ENCODE peak calls at places on chromosome 22, in five cellular contexts. N is lower leg skin, Z is nephron progenitor cell, U is cardiac fibroblast, T is progenitor cell of endocrine pancreas. C is an unnamed sample.

GRCh38 chr22:46070215-46070721 is 80.1 kb upstream of the PPARA start:
- DNase-seq in U (peak; percentile 74), N (no peak), Z (peak; percentile 42), T (no peak), C (no peak)

GRCh38 chr22:22939537-22940368 is 52.1 kb downstream of the IGLL5 start:
- DNase-seq in T (no peak), Z (no peak), N (no peak), U (no peak), C (no peak)

GRCh38 chr22:45942344-45942743 is 34.6 kb downstream of the WNT7B start:
- DNase-seq in U (no peak), N (no peak), T (no peak), Z (no peak), C (no peak)

GRCh38 chr22:40668611-40669390 is 10.5 kb upstream of the MCHR1 start:
- DNase-seq in N (no peak), Z (no peak), T (no peak), U (peak; percentile 95), C (no peak)

GRCh38 chr22:45200862-45201511 is 37.3 kb downstream of the NUP50 start:
- DNase-seq in N (no peak), U (no peak), T (no peak), Z (no peak), C (no peak)

GRCh38 chr22:28148816-28149465 is 229.9 kb upstream of the PITPNB start:
- DNase-seq in Z (no peak), N (no peak), U (no peak), T (no peak), C (no peak)

GRCh38 chr22:22770280-22770871 is 117.2 kb upstream of the IGLL5 start:
- DNase-seq in U (peak; percentile 36), Z (peak; percentile 81), T (peak; percentile 68), N (no peak), C (peak; percentile 41)

GRCh38 chr22:19703869-19704268 is 10.4 kb upstream of the SEPTIN5 start:
- DNase-seq in U (no peak), Z (no peak), N (no peak), T (no peak), C (no peak)

GRCh38 chr22:19966908-19967750 is 25.5 kb upstream of the TXNRD2 start:
- DNase-seq in Z (no peak), U (no peak), T (no peak), N (no peak), C (no peak)

GRCh38 chr22:19880786-19881569 is 26.3 kb upstream of the GNB1L start:
- DNase-seq in T (peak; percentile 35), Z (peak; percentile 75), U (peak; percentile 96), N (no peak), C (peak; percentile 24)

GRCh38 chr22:27673839-27674238 is 127.7 kb downstream of the MN1 start:
- DNase-seq in N (no peak), Z (peak; percentile 51), U (no peak), T (peak; percentile 35), C (no peak)

GRCh38 chr22:39388261-39389011 is 11.1 kb upstream of the TAB1 start:
- DNase-seq in U (peak; percentile 90), N (peak; percentile 52), Z (peak; percentile 97), T (peak; percentile 91), C (peak; percentile 61)

GRCh38 chr22:17496843-17497242 is 66.5 kb upstream of the SLC25A18 start:
- DNase-seq in Z (no peak), U (no peak), T (no peak), N (no peak), C (no peak)

GRCh38 chr22:45218974-45219373 is 21.7 kb downstream of the KIAA0930 start:
- DNase-seq in N (no peak), Z (no peak), T (no peak), U (no peak), C (no peak)

GRCh38 chr22:47561766-47562165 is 799.3 kb downstream of the TBC1D22A start:
- DNase-seq in N (no peak), T (no peak), Z (no peak), U (no peak), C (no peak)
- TF ChIP-seq CTCF in N (no peak), T (no peak), Z (no peak), U (no peak), C (no peak)

DNA sequence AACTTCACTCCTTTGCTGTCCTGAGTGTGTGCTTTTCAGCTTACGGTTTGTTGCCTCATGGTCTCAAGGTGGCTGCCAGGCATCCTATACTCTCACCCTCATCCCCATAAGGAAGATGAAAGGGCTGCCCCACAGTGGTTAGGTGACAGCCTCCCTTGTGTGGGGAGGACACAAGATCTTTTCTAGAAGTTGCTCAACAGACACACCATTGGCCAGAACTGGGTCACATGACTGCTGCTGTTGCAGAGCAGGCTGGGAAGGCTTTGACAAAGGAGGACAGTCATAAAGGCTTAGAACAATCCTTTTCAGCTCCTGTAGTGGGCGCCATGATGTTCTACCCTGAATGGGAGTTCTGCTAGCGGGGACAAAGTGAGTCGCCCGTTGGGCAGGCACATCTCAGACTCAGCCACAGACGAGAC is 69.7 kb upstream of the RASD2 start:
- DNase-seq in Z (no peak), N (no peak), T (no peak), U (no peak), C (no peak)
- TF ChIP-seq CTCF in Z (no peak), N (no peak), T (no peak), U (no peak), C (no peak)

GRCh38 chr22:37806409-37807338 is 1.1 kb upstream of the GCAT start:
- DNase-seq in U (peak; percentile 45), Z (peak; percentile 39), T (no peak), N (no peak), C (no peak)
- TF ChIP-seq CTCF in U (no peak), Z (no peak), T (no peak), N (no peak), C (no peak)

GRCh38 chr22:31140746-31141145 is 438 bp upstream of the PLA2G3 start:
- DNase-seq in N (no peak), U (no peak), Z (no peak), T (no peak), C (no peak)

GRCh38 chr22:31138126-31138525 is 2.2 kb downstream of the PLA2G3 start:
- DNase-seq in U (no peak), T (no peak), N (no peak), Z (no peak), C (no peak)

GRCh38 chr22:31139066-31139465 is 1.2 kb downstream of the PLA2G3 start:
- DNase-seq in U (no peak), Z (no peak), T (no peak), N (no peak), C (no peak)

GRCh38 chr22:31141551-31141950 is 1.2 kb upstream of the PLA2G3 start:
- DNase-seq in N (no peak), T (no peak), Z (no peak), U (no peak), C (no peak)

DNA sequence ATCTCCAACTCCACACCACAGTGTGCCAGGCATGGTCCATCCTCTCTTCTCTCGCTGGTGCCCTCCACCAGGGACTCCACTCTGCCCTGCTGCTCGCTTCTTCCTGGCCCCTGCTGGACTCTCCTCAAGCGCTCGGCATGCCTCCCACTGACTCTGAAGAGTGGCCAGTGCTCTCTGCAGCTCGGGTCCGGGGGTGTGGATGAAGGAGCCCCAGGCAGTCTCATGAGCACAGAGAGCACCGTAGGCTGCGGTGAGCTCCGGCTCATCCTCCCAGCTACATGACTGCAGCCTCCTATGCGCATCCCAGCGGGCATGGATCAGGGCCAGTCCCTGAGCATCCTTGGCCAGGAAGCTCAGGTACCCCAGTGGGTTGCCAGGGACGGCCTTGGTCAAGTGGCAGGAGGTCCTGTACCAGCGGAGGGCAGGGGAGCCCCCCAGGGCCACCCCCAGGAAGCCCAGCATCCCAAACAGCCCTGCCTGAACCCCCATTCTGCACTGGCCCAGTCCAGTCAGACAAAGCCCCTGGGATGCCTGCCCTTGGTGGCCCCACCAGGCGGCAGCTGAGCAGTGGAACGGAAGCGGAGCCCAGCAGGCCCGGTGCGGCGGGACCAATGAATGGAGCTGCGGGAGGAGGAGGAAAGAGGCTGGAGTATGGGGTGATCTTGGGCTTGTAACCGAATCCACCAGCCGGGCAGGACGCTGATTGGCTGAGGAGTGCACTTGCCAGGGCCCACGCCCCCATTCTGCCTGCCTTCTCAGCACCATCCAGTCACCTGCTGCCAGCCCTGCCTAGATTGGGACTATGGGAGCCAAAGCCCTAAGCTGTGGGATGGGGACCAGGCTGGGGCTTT is at the start of gene PLA2G3:
- DNase-seq in Z (peak; percentile 86), T (peak; percentile 22), N (peak; percentile 37), U (peak; percentile 68), C (no peak)
- TF ChIP-seq CTCF in Z (peak; percentile 42), T (peak; percentile 33), N (no peak), U (peak; percentile 10), C (no peak)

C was measured in omental fat pad.